ENCODE peak calls at places on chromosomes 16 and 17, in ten cellular contexts. W is Peyer's patch, T is HepG2, U is prostate gland, D is sigmoid colon, L is A549, J is uterus, Z is adrenal gland, Y is heart left ventricle, I is breast epithelium. V is an unnamed sample. For H3K4me1, the result is how much of the 10 kb centered on the place peaks cover.

GRCh38 chr16:88649924-88650748 is 717 bp downstream of the CYBA start:
- DNase-seq in I (no peak), Y (no peak), J (no peak), T (peak), D (no peak), Z (no peak), U (no peak), W (peak), L (no peak), V (peak)

GRCh38 chr17:57125866-57126265 is 40.8 kb downstream of the AKAP1 start:
- DNase-seq in Y (no peak), L (no peak), W (no peak), I (no peak), Z (no peak), U (no peak), J (no peak), T (no peak), D (no peak), V (no peak)

GRCh38 chr17:8060274-8060673 is 21.4 kb downstream of the ALOX15B start:
- DNase-seq in T (peak), J (peak), I (no peak), W (peak), L (peak), U (peak), Z (peak), Y (peak), D (peak), V (peak)

GRCh38 chr16:67727521-67728485 is 8.7 kb upstream of the GFOD2 start:
- DNase-seq in Y (no peak), D (peak), W (no peak), Z (no peak), U (no peak), T (no peak), I (no peak), J (no peak), L (no peak), V (peak)

GRCh38 chr17:17742133-17742621 is 60.9 kb downstream of the RAI1 start:
- DNase-seq in J (no peak), W (no peak), Y (no peak), Z (no peak), U (no peak), T (no peak), L (no peak), D (no peak), I (no peak), V (no peak)

GRCh38 chr16:3950343-3951193 is 70.1 kb upstream of the CREBBP start:
- DNase-seq in J (peak), U (peak), I (peak), D (peak), Y (peak), Z (peak), L (no peak), T (no peak), W (peak), V (no peak)

GRCh38 chr16:12975766-12976165 is 74.4 kb downstream of the SHISA9 start:
- DNase-seq in W (no peak), T (no peak), D (no peak), Z (no peak), Y (no peak), U (no peak), I (no peak), L (no peak), J (no peak), V (no peak)

GRCh38 chr17:78912082-78912481 is 9.1 kb upstream of the CEP295NL start:
- DNase-seq in T (no peak), I (no peak), U (no peak), W (no peak), J (no peak), D (no peak), Y (no peak), Z (peak), L (no peak), V (no peak)

GRCh38 chr17:45189002-45189401 is 27.3 kb downstream of the HEXIM2 start:
- DNase-seq in D (no peak), T (no peak), Y (no peak), I (no peak), J (no peak), U (no peak), L (no peak), W (no peak), Z (no peak), V (no peak)

DNA sequence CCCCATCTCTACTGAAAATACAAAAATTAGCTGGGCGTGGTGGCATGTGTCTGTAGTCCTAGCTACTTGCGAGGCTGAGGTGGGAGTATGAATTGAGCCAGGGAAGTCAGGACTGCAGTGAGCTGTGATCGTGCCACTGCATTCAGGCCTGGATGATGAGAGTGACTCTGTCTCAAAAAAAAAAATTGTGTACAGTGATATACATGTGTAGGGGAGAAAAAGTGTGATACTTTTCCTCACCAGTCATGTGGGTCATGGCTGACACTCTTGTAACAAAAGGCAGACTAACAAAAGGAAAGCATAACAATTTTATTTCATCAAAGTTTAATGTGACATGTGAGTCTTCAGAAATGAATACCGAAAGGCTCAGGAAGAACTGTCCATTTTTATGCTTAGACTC is 2.0 kb upstream of the ABCC12 start:
- DNase-seq in J (no peak), T (no peak), W (no peak), I (peak), L (no peak), U (no peak), Z (no peak), D (no peak), Y (no peak), V (no peak)
- H3K27ac ChIP-seq in J (no peak), T (no peak), W (no peak), I (no peak), L (peak), U (no peak), Z (no peak), D (no peak), Y (peak), V (no peak)

GRCh38 chr17:38417210-38417951 is 10.9 kb upstream of the ARHGAP23 start:
- DNase-seq in I (no peak), T (no peak), Y (no peak), D (peak), Z (peak), W (no peak), U (no peak), L (no peak), J (no peak), V (no peak)
- H3K4me1 ChIP-seq in I (under half), T (under half), Y (under half), D (half or more), Z (under half), W (under half), U (under half), L (under half), J (under half), V (half or more)

GRCh38 chr16:50752481-50753235 is 10.8 kb downstream of the CYLD start:
- DNase-seq in J (no peak), W (no peak), T (no peak), U (no peak), L (no peak), D (no peak), Z (no peak), Y (no peak), I (no peak), V (no peak)
- TF ChIP-seq POLR2A in J (no peak), W (no peak), T (no peak), U (no peak), L (no peak), D (no peak), Z (no peak), Y (no peak), I (no peak), V (no peak)

GRCh38 chr17:28867276-28867675 is 12.5 kb downstream of the ERAL1 start:
- DNase-seq in U (no peak), W (no peak), J (no peak), Z (no peak), Y (no peak), I (no peak), D (no peak), L (no peak), T (no peak), V (no peak)

GRCh38 chr17:28861393-28862203 is 6.8 kb downstream of the ERAL1 start:
- DNase-seq in Z (no peak), W (peak), U (no peak), T (no peak), I (no peak), J (no peak), L (no peak), D (no peak), Y (no peak), V (no peak)

GRCh38 chr17:28865946-28866752 is 11.3 kb downstream of the ERAL1 start:
- DNase-seq in L (no peak), U (no peak), D (no peak), Y (no peak), W (no peak), J (no peak), Z (no peak), T (no peak), I (no peak), V (no peak)

GRCh38 chr17:28862497-28862896 is 7.7 kb downstream of the ERAL1 start:
- DNase-seq in L (no peak), Y (no peak), W (no peak), D (no peak), U (no peak), T (no peak), I (no peak), Z (no peak), J (no peak), V (no peak)

GRCh38 chr17:28864991-28865849 is 10.4 kb downstream of the ERAL1 start:
- DNase-seq in Y (no peak), L (no peak), W (peak), J (no peak), I (no peak), T (peak), U (no peak), Z (no peak), D (no peak), V (no peak)
- H3K27ac ChIP-seq in Y (no peak), L (no peak), W (peak), J (no peak), I (no peak), T (peak), U (no peak), Z (no peak), D (no peak), V (peak)

DNA sequence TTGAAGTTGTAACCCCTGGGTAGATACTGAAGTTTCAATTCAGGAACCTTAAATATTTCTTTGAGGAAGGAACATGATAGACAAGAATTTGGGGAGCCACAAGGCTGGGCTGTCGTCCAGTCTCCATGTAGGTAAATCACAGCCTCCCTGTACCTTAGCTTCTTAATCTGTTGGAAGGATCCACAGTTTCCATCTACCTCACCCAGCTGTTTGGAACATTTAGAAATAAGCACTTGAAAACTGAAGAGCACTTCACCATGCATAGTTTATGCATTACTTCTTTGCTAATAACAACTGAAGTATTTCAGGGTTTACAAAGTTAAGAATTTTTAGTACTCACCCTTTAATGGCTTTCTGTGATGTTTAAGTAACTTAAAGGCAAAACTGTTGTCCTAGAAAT is 17.2 kb downstream of the TXNDC11 start:
- DNase-seq in T (no peak), J (no peak), W (no peak), U (no peak), Y (no peak), L (no peak), Z (no peak), D (no peak), I (no peak), V (no peak)
- H3K4me1 ChIP-seq in T (under half), J (under half), W (under half), U (under half), Y (under half), L (under half), Z (under half), D (under half), I (under half), V (under half)